ENCODE peak calls at places on chromosomes 1 and 21, in eight cellular contexts. N is gastrocnemius medialis, L is fibroblast of lung, F is Karpas-422, M is left ventricle myocardium inferior, S is ovary, A is brain microvascular endothelial cell, X is AG04449. R is an unnamed sample.

GRCh38 chr1:24872446-24872845 is 57.6 kb downstream of the RUNX3 start:
- DNase-seq in N (peak; percentile 25), X (no peak), A (no peak), F (no peak), L (no peak), M (no peak), S (no peak), R (no peak)

GRCh38 chr1:234408757-234409156 is 35.5 kb downstream of the COA6 start:
- DNase-seq in L (no peak), F (no peak), N (no peak), S (no peak), X (no peak), M (no peak), A (no peak), R (no peak)

GRCh38 chr1:33165209-33165608 is 16.6 kb downstream of the TRIM62 start:
- DNase-seq in A (no peak), L (no peak), M (no peak), F (no peak), N (no peak), X (no peak), S (no peak), R (no peak)

GRCh38 chr1:81264976-81265375 is 535.8 kb upstream of the ADGRL2 start:
- DNase-seq in M (no peak), A (no peak), L (no peak), X (no peak), F (no peak), N (no peak), S (no peak), R (no peak)

GRCh38 chr1:93219443-93219842 is 38.9 kb downstream of the CCDC18 start:
- DNase-seq in X (no peak), F (no peak), M (no peak), S (no peak), L (no peak), N (no peak), A (no peak), R (no peak)

GRCh38 chr1:227899141-227899819 is 48.5 kb downstream of the WNT9A start:
- DNase-seq in M (peak; percentile 9), N (no peak), F (no peak), X (no peak), A (no peak), S (peak; percentile 23), L (no peak), R (no peak)

GRCh38 chr1:171251042-171251740 is 2.9 kb downstream of the FMO1 start:
- DNase-seq in S (peak; percentile 44), A (peak; percentile 17), N (no peak), F (no peak), X (no peak), M (no peak), L (peak; percentile 20), R (no peak)

GRCh38 chr21:37079211-37079824 is 6.3 kb downstream of the TTC3 start:
- DNase-seq in F (peak; percentile 77), M (no peak), X (no peak), A (no peak), L (no peak), N (no peak), S (no peak), R (no peak)

GRCh38 chr1:213122514-213122929 is 71.5 kb downstream of the RPS6KC1 start:
- DNase-seq in N (no peak), L (peak; percentile 83), F (peak; percentile 76), A (peak; percentile 45), X (no peak), M (no peak), S (no peak), R (peak; percentile 35)

GRCh38 chr1:31412205-31412604 is 808 bp upstream of the SERINC2 start:
- DNase-seq in N (no peak), F (no peak), S (no peak), X (no peak), L (no peak), A (no peak), M (no peak), R (no peak)

GRCh38 chr1:230495891-230496385 is 69.8 kb upstream of the PGBD5 start:
- DNase-seq in M (no peak), N (no peak), F (peak; percentile 68), S (no peak), A (no peak), X (no peak), L (no peak), R (no peak)

GRCh38 chr21:42233067-42233981 is 14.4 kb downstream of the ABCG1 start:
- DNase-seq in M (peak; percentile 84), S (peak; percentile 42), A (peak; percentile 18), N (peak; percentile 99), F (peak; percentile 80), L (peak; percentile 79), X (no peak), R (no peak)

GRCh38 chr21:42235593-42235992 is 16.7 kb downstream of the ABCG1 start:
- DNase-seq in X (no peak), M (no peak), S (no peak), L (no peak), N (no peak), F (no peak), A (no peak), R (no peak)

GRCh38 chr21:42232176-42232825 is 13.4 kb downstream of the ABCG1 start:
- DNase-seq in X (no peak), L (no peak), A (no peak), F (no peak), N (no peak), M (no peak), S (no peak), R (no peak)

GRCh38 chr21:42234464-42235241 is 15.7 kb downstream of the ABCG1 start:
- DNase-seq in M (peak; percentile 72), S (peak; percentile 78), N (peak; percentile 77), A (peak; percentile 24), F (no peak), L (peak; percentile 25), X (no peak), R (no peak)

GRCh38 chr21:42234026-42234425 is 15.1 kb downstream of the ABCG1 start:
- DNase-seq in X (no peak), F (no peak), A (no peak), L (no peak), S (no peak), M (no peak), N (no peak), R (no peak)
- H3K4me3 ChIP-seq in X (no peak overlapping the region), F (no peak overlapping the region), A (no peak overlapping the region), L (no peak overlapping the region), S (peak overlapping the region; percentile 40), M (peak overlapping the region; percentile 71), N (peak overlapping the region; percentile 50), R (no peak overlapping the region)

DNA sequence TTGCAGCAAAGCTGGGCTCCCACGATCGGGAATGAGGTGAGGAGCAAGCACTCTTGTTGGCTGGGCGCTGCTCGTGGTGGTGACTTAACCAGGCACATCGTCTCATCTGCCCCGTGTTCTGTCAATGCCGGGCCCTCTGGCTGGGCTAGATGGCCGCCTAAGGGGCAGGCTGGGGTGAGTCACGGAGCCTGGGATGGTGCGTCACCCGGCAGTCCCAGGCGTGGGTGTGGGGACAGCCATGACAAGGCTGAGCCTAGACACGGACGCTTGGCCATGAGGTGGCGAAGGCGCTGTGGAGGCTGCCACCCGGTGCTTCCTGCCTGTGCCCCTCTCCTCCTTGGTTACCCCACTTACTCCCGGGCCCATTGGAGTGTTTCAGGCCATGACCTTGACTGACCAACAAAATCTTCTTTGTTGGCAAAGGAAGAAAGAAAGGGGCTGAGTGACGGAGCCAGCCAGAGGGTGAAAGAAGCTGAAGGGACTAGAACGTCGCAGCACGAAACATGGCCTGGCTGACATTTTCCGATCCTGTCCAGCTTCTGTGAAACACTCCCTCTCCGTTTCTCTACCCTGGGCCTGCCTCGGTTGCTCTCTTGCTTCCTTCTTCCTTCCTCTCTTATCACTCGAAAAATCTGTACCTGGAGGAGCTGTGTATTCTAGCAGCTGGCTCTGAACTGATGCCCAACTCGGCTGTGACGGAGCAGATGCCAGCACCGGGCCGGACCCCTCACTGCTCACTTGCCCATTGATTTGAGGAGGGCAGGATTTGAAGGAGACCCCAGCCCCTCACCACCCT is 596 bp downstream of the CD247 start:
- DNase-seq in A (peak; percentile 69), F (no peak), S (no peak), X (no peak), M (no peak), N (no peak), L (no peak), R (no peak)
- H3K4me3 ChIP-seq in A (no peak overlapping the region), F (no peak overlapping the region), S (no peak overlapping the region), X (no peak overlapping the region), M (no peak overlapping the region), N (no peak overlapping the region), L (no peak overlapping the region), R (no peak overlapping the region)

GRCh38 chr1:207050768-207051614 is at the start of gene YOD1:
- DNase-seq in N (peak; percentile 88), L (peak; percentile 93), A (peak; percentile 91), M (peak; percentile 91), X (no peak), F (no peak), S (peak; percentile 96), R (peak; percentile 72)

GRCh38 chr1:207050428-207050767 is 610 bp downstream of the YOD1 start:
- DNase-seq in L (no peak), S (no peak), X (no peak), A (no peak), N (peak; percentile 22), F (no peak), M (no peak), R (no peak)

GRCh38 chr1:207049054-207049453 is 2.0 kb downstream of the YOD1 start:
- DNase-seq in L (no peak), N (no peak), X (no peak), S (no peak), M (no peak), A (no peak), F (no peak), R (no peak)

GRCh38 chr1:207049974-207050391 is 1.0 kb downstream of the YOD1 start:
- DNase-seq in S (no peak), M (no peak), X (no peak), L (peak; percentile 62), N (peak; percentile 28), A (peak; percentile 55), F (peak; percentile 56), R (no peak)

DNA sequence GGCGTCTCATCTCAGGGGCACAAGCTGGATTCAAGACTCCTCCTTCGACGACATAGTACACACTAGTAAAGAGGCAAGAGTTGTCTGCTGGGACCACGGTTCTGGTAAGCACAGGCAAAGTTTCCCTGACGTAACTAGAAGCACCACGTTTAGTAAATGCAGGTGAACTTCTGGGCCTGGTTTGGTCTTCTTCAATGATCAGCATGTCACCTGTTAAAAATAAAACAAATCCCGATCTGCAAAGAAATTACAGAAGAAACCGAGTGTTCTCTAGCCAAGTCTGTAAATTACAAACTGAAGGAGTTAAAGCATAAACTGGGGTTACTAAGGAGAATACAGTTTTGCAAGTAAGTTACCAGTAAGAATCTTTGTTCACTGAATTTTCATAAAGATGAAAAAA is 1.5 kb downstream of the YOD1 start:
- DNase-seq in F (no peak), N (no peak), S (no peak), L (no peak), M (no peak), A (no peak), X (no peak), R (no peak)
- H3K4me3 ChIP-seq in F (no peak overlapping the region), N (peak overlapping the region; percentile 92), S (peak overlapping the region; percentile 80), L (peak overlapping the region; percentile 89), M (peak overlapping the region; percentile 95), A (no peak overlapping the region), X (peak overlapping the region; percentile 84), R (peak overlapping the region; percentile 92)

GRCh38 chr1:39268112-39268581 is 63.7 kb downstream of the MACF1 start:
- DNase-seq in N (peak; percentile 14), F (peak; percentile 53), L (peak; percentile 93), S (no peak), A (peak; percentile 78), M (no peak), X (peak; percentile 44), R (peak; percentile 63)
- H3K4me3 ChIP-seq in N (peak overlapping the region; percentile 46), F (no peak overlapping the region), L (peak overlapping the region; percentile 41), S (peak overlapping the region; percentile 19), A (peak overlapping the region; percentile 41), M (peak overlapping the region; percentile 53), X (peak overlapping the region; percentile 54), R (peak overlapping the region; percentile 41)

R was measured in HFF-Myc.